ENCODE peak calls at places on chromosomes 5 and 9, in six cellular contexts. Y is GM12865, T is fibroblast of mammary gland, Q is fibroblast of lung, V is mammary epithelial cell, N is AG04450. D is an unnamed sample.

GRCh38 chr9:114156658-114157421 is 1.5 kb downstream of the COL27A1 start:
- DNase-seq in Y (no peak), T (peak; percentile 80), Q (peak; percentile 88), V (peak; percentile 63), N (peak; percentile 68), D (peak; percentile 74)

GRCh38 chr9:105401651-105402050 is 46.2 kb upstream of the FSD1L start:
- DNase-seq in Y (no peak), T (peak; percentile 45), Q (peak; percentile 37), V (no peak), N (no peak), D (peak; percentile 26)

GRCh38 chr5:149932445-149933350 is 11.9 kb downstream of the PDE6A start:
- DNase-seq in Y (no peak), T (no peak), Q (no peak), V (no peak), N (no peak), D (no peak)

GRCh38 chr5:35319231-35320002 is 89.1 kb upstream of the PRLR start:
- DNase-seq in Y (peak; percentile 93), T (peak; percentile 63), Q (peak; percentile 72), V (peak; percentile 47), N (no peak), D (peak; percentile 57)

GRCh38 chr5:68548959-68549676 is 333.6 kb downstream of the PIK3R1 start:
- DNase-seq in Y (no peak), T (peak; percentile 90), Q (peak; percentile 90), V (peak; percentile 76), N (peak; percentile 76), D (peak; percentile 62)

GRCh38 chr5:32132757-32133156 is 41.4 kb downstream of the GOLPH3 start:
- DNase-seq in Y (no peak), T (no peak), Q (no peak), V (no peak), N (no peak), D (no peak)

GRCh38 chr9:112180387-112180881 is 5.3 kb upstream of the SUSD1 start:
- DNase-seq in Y (peak; percentile 28), T (no peak), Q (peak; percentile 65), V (peak; percentile 53), N (no peak), D (no peak)

GRCh38 chr5:95873351-95873750 is 50.8 kb upstream of the GLRX start:
- DNase-seq in Y (no peak), T (no peak), Q (no peak), V (no peak), N (no peak), D (no peak)

GRCh38 chr5:150676578-150676977 is 15.5 kb downstream of the MYOZ3 start:
- DNase-seq in Y (no peak), T (no peak), Q (no peak), V (no peak), N (no peak), D (no peak)

GRCh38 chr9:105299190-105299854 is 54.9 kb downstream of the SLC44A1 start:
- DNase-seq in Y (no peak), T (peak; percentile 99), Q (peak; percentile 98), V (peak; percentile 95), N (peak; percentile 70), D (peak; percentile 98)

GRCh38 chr5:163079618-163080017 is 357.8 kb upstream of the CCNG1 start:
- DNase-seq in Y (peak; percentile 30), T (no peak), Q (peak; percentile 0), V (no peak), N (no peak), D (no peak)

GRCh38 chr9:132791699-132792240 is 86.3 kb downstream of the AK8 start:
- DNase-seq in Y (no peak), T (no peak), Q (no peak), V (no peak), N (no peak), D (no peak)

GRCh38 chr5:65364907-65365306 is 116.8 kb downstream of the ADAMTS6 start:
- DNase-seq in Y (no peak), T (peak; percentile 43), Q (peak; percentile 7), V (no peak), N (no peak), D (peak; percentile 7)

GRCh38 chr5:178473858-178474257 is 116.3 kb downstream of the COL23A1 start:
- DNase-seq in Y (no peak), T (no peak), Q (no peak), V (no peak), N (no peak), D (no peak)

GRCh38 chr9:73231203-73231602 is 79.5 kb downstream of the ANXA1 start:
- DNase-seq in Y (peak; percentile 3), T (no peak), Q (no peak), V (no peak), N (no peak), D (no peak)

GRCh38 chr5:167671176-167671575 is 620.3 kb upstream of the WWC1 start:
- DNase-seq in Y (no peak), T (no peak), Q (peak; percentile 77), V (peak; percentile 15), N (no peak), D (no peak)

GRCh38 chr5:150780180-150780692 is 1.7 kb downstream of the SMIM3 start:
- DNase-seq in Y (peak; percentile 86), T (peak; percentile 95), Q (peak; percentile 66), V (peak; percentile 56), N (no peak), D (peak; percentile 54)

GRCh38 chr9:111730937-111731567 is 63.7 kb downstream of the SHOC1 start:
- DNase-seq in Y (no peak), T (peak; percentile 76), Q (peak; percentile 82), V (peak; percentile 71), N (no peak), D (peak; percentile 40)

GRCh38 chr9:76803083-76803482 is 38.8 kb downstream of the PCA3 start:
- DNase-seq in Y (no peak), T (no peak), Q (no peak), V (no peak), N (no peak), D (no peak)

GRCh38 chr5:88732862-88733261 is 150.1 kb downstream of the MEF2C start:
- DNase-seq in Y (no peak), T (no peak), Q (no peak), V (no peak), N (no peak), D (no peak)

GRCh38 chr5:9617739-9618504 is 12.2 kb downstream of the TAS2R1 start:
- DNase-seq in Y (no peak), T (no peak), Q (no peak), V (no peak), N (no peak), D (peak; percentile 4)

GRCh38 chr5:11904270-11904906 is at the start of gene CTNND2:
- DNase-seq in Y (no peak), T (no peak), Q (peak; percentile 77), V (peak; percentile 20), N (no peak), D (no peak)

GRCh38 chr5:179765400-179765799 is 28.4 kb upstream of the LTC4S start:
- DNase-seq in Y (no peak), T (peak; percentile 93), Q (peak; percentile 95), V (peak; percentile 80), N (no peak), D (peak; percentile 90)

GRCh38 chr9:126403451-126403850 is 76.8 kb downstream of the MVB12B start:
- DNase-seq in Y (no peak), T (no peak), Q (no peak), V (no peak), N (no peak), D (no peak)

GRCh38 chr5:166562246-166562645 is 1729.2 kb upstream of the WWC1 start:
- DNase-seq in Y (no peak), T (no peak), Q (no peak), V (no peak), N (no peak), D (no peak)

GRCh38 chr5:122723606-122724352 is 51.1 kb upstream of the SNX2 start:
- DNase-seq in Y (peak; percentile 75), T (peak; percentile 94), Q (peak; percentile 67), V (peak; percentile 86), N (peak; percentile 70), D (peak; percentile 55)

GRCh38 chr5:31531888-31532710 is at the start of the genes C5orf22 and DROSHA:
- DNase-seq in Y (peak; percentile 96), T (peak; percentile 94), Q (peak; percentile 96), V (peak; percentile 97), N (peak; percentile 88), D (peak; percentile 96)

GRCh38 chr5:142506756-142507155 is 179.1 kb downstream of the FGF1 start:
- DNase-seq in Y (no peak), T (peak; percentile 57), Q (peak; percentile 33), V (no peak), N (no peak), D (no peak)

GRCh38 chr5:1185652-1186350 is 15.6 kb upstream of the SLC6A19 start:
- DNase-seq in Y (no peak), T (no peak), Q (no peak), V (no peak), N (no peak), D (no peak)
- TF ChIP-seq CTCF in Y (no peak), T (no peak), Q (no peak), V (no peak), N (no peak), D (no peak)

DNA sequence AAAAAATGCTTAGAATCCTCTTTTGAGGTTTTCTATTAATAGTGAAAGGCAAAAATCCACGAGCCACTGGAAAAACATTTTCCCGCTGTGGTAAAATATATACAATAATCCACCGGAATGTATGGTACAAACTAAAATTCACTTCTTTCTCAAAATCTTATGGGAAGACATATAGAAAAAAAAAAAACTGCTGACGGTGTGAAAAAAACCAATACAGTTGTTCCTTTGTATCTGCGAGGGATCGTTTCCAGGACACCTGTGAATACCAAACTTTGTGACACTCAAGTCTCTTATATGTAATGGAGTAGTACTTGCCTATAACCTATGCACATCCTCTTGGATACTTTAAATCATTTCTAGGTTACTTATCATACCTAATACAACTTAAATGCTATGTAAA is 13.3 kb downstream of the DIRAS2 start:
- DNase-seq in Y (no peak), T (no peak), Q (no peak), V (no peak), N (no peak), D (no peak)
- H3K4me3 ChIP-seq in Y (no peak overlapping the region), T (no peak overlapping the region), Q (no peak overlapping the region), V (no peak overlapping the region), N (no peak overlapping the region), D (no peak overlapping the region)

GRCh38 chr5:139294372-139295165 is 1.0 kb downstream of the MATR3 start:
- DNase-seq in Y (peak; percentile 86), T (peak; percentile 77), Q (peak; percentile 80), V (peak; percentile 70), N (peak; percentile 52), D (peak; percentile 70)
- TF ChIP-seq CTCF in Y (peak; percentile 22), T (no peak), Q (peak; percentile 43), V (no peak), N (peak; percentile 58), D (peak; percentile 64)

GRCh38 chr5:110476164-110476563 is 250.3 kb downstream of the TMEM232 start:
- DNase-seq in Y (no peak), T (no peak), Q (no peak), V (no peak), N (no peak), D (no peak)

GRCh38 chr5:110477923-110478322 is 248.5 kb downstream of the TMEM232 start:
- DNase-seq in Y (no peak), T (peak; percentile 11), Q (peak; percentile 86), V (peak; percentile 11), N (no peak), D (peak; percentile 78)

GRCh38 chr5:110475529-110475928 is 250.9 kb downstream of the TMEM232 start:
- DNase-seq in Y (no peak), T (no peak), Q (no peak), V (no peak), N (no peak), D (no peak)

DNA sequence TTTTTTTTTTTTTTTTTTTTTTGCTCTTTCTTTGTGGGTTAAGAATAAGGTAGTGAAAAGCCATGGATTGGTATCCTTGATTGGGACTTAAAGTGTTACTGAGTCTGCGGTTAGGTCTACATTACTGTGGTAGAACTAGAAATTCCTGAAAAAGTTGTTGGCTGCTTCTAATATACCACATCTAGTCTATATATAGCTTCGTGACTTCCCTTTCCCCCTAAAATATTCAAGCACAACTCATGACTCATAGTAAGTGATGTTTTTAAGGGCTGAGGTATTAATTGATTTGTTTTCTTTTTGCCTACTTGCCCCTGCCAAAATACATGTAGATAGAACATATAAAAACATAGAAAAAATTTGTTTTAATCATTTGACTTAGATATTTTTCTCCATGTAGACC is 247.6 kb downstream of the TMEM232 start:
- DNase-seq in Y (no peak), T (peak; percentile 79), Q (peak; percentile 97), V (peak; percentile 61), N (peak; percentile 7), D (peak; percentile 78)
- H3K4me3 ChIP-seq in Y (no peak overlapping the region), T (no peak overlapping the region), Q (no peak overlapping the region), V (no peak overlapping the region), N (no peak overlapping the region), D (no peak overlapping the region)

D was measured in brain microvascular endothelial cell.